ENCODE peak calls at places on chromosome 13, in ten cellular contexts. N, Q, W, G, V, A, T, C, M and I are unnamed samples.
A peak's percentile ranks its signal among the peaks of the same experiment; 100 is the strongest.

GRCh38 chr13:50133277-50133953 is 118.2 kb downstream of the KCNRG start:
- DNase-seq in N (no peak), A (no peak), Q (no peak), T (no peak), W (peak; percentile 69), M (no peak), C (no peak), G (no peak), V (peak; percentile 74), I (no peak)

GRCh38 chr13:28494861-28495585 is at the start of gene FLT1:
- DNase-seq in W (peak; percentile 93), V (peak; percentile 92), T (peak; percentile 51), A (no peak), G (peak; percentile 27), M (no peak), Q (peak; percentile 32), N (peak; percentile 27), C (peak; percentile 73), I (no peak)

GRCh38 chr13:52130641-52131040 is 1.8 kb upstream of the NEK5 start:
- DNase-seq in M (no peak), C (no peak), G (no peak), Q (no peak), A (no peak), W (no peak), N (no peak), V (no peak), T (no peak), I (no peak)

GRCh38 chr13:84230568-84230967 is 348.3 kb upstream of the SLITRK1 start:
- DNase-seq in W (peak; percentile 52), A (no peak), V (no peak), T (no peak), G (no peak), N (no peak), M (no peak), C (no peak), Q (no peak), I (no peak)

GRCh38 chr13:34011552-34012085 is 193.7 kb downstream of the RFC3 start:
- DNase-seq in T (no peak), W (no peak), Q (no peak), N (no peak), V (no peak), A (no peak), M (no peak), C (peak; percentile 55), G (no peak), I (no peak)

GRCh38 chr13:99308481-99309087 is 1.4 kb upstream of the GPR183 start:
- DNase-seq in T (no peak), W (no peak), Q (peak; percentile 80), C (no peak), G (no peak), V (no peak), A (no peak), M (no peak), N (no peak), I (no peak)

GRCh38 chr13:21079761-21080730 is 18.7 kb upstream of the LATS2 start:
- DNase-seq in M (peak; percentile 42), W (no peak), N (no peak), C (no peak), A (no peak), G (no peak), Q (peak; percentile 96), V (no peak), T (no peak), I (peak; percentile 50)

GRCh38 chr13:27988520-27988919 is at the start of gene URAD:
- DNase-seq in T (no peak), N (no peak), M (no peak), V (no peak), C (no peak), W (no peak), Q (no peak), G (no peak), A (no peak), I (no peak)

GRCh38 chr13:29369060-29369743 is 226.3 kb downstream of the SLC7A1 start:
- DNase-seq in T (no peak), W (peak; percentile 81), G (no peak), V (peak; percentile 69), M (no peak), N (peak; percentile 9), C (no peak), Q (peak; percentile 23), A (no peak), I (no peak)

GRCh38 chr13:29140277-29140676 is 320.1 kb downstream of the MTUS2 start:
- DNase-seq in W (no peak), A (no peak), V (no peak), G (no peak), N (no peak), C (no peak), Q (peak; percentile 0), T (no peak), M (no peak), I (no peak)

GRCh38 chr13:100491164-100491847 is 97.3 kb downstream of the GGACT start:
- DNase-seq in C (no peak), V (no peak), N (no peak), A (no peak), W (no peak), T (no peak), G (no peak), M (peak; percentile 55), Q (peak; percentile 77), I (no peak)

GRCh38 chr13:93466502-93467036 is 240.0 kb downstream of the GPC6 start:
- DNase-seq in M (no peak), G (no peak), W (no peak), T (no peak), N (no peak), A (no peak), V (no peak), Q (no peak), C (no peak), I (no peak)

GRCh38 chr13:113802090-113802531 is 43.1 kb downstream of the TMEM255B start:
- DNase-seq in A (peak; percentile 55), G (no peak), C (no peak), T (no peak), W (peak; percentile 84), V (peak; percentile 88), N (peak; percentile 46), M (peak; percentile 38), Q (peak; percentile 72), I (peak; percentile 39)

GRCh38 chr13:40221460-40222201 is 444.8 kb downstream of the FOXO1 start:
- DNase-seq in G (no peak), T (no peak), Q (peak; percentile 90), C (no peak), A (no peak), V (no peak), W (no peak), M (no peak), N (no peak), I (no peak)

GRCh38 chr13:20141238-20142018 is 19.4 kb downstream of the GJA3 start:
- DNase-seq in Q (no peak), G (no peak), A (no peak), M (no peak), N (no peak), W (no peak), C (no peak), T (no peak), V (peak; percentile 24), I (no peak)

GRCh38 chr13:94192576-94192975 is 286.9 kb downstream of the DCT start:
- DNase-seq in M (no peak), Q (no peak), T (no peak), G (no peak), N (peak; percentile 15), A (no peak), C (no peak), W (peak; percentile 63), V (peak; percentile 86), I (no peak)

GRCh38 chr13:112725346-112726017 is 35.6 kb downstream of the ATP11A start:
- DNase-seq in T (no peak), C (no peak), G (no peak), W (no peak), Q (peak; percentile 58), V (peak; percentile 56), A (no peak), M (peak; percentile 8), N (no peak), I (no peak)

GRCh38 chr13:45718063-45718462 is 15.9 kb downstream of the CBY2 start:
- DNase-seq in M (no peak), C (no peak), V (peak; percentile 59), T (peak; percentile 48), Q (peak; percentile 15), A (no peak), W (peak; percentile 85), N (no peak), G (no peak), I (no peak)

DNA sequence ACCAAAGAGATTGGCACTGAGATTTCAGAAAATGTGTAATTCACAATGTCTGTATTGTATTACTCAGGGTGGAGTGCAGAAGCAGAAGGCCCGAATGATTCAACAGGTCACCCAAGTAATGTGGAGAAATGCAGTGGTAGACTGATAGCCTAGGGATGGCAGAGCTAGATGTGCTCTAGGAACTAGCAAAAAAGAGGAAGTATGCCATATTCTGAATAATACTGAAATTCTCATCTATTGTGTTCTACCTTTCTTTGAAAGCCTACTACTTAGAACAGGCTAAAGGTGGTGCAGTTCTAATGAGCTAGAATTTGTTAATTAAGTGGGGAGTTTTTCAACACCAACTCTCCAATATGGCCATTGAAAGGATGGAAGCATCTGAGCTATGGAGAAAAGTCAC is 1449.8 kb upstream of the MIR17HG start:
- DNase-seq in Q (no peak), V (no peak), N (no peak), M (no peak), G (no peak), T (peak; percentile 14), C (no peak), A (no peak), W (no peak), I (no peak)
- TF ChIP-seq CTCF in Q (no peak), V (no peak), N (no peak), M (no peak), G (no peak), T (no peak), C (no peak), A (no peak), W (no peak), I (no peak)

GRCh38 chr13:42816538-42816937 is 35.2 kb downstream of the FAM216B start:
- DNase-seq in T (no peak), C (no peak), N (no peak), W (no peak), V (no peak), A (no peak), M (no peak), Q (no peak), G (no peak), I (no peak)
- TF ChIP-seq CTCF in T (no peak), C (no peak), N (peak; percentile 42), W (peak; percentile 43), V (peak; percentile 46), A (peak; percentile 3), M (no peak), Q (peak; percentile 19), G (peak; percentile 22), I (peak; percentile 6)

GRCh38 chr13:37811441-37811840 is 58.1 kb downstream of the TRPC4 start:
- DNase-seq in G (no peak), C (no peak), T (no peak), V (no peak), M (no peak), N (no peak), W (no peak), A (no peak), Q (peak; percentile 79), I (no peak)

GRCh38 chr13:37806666-37807065 is 62.9 kb downstream of the TRPC4 start:
- DNase-seq in A (no peak), C (no peak), N (no peak), Q (no peak), T (no peak), G (no peak), V (no peak), W (no peak), M (no peak), I (no peak)
- TF ChIP-seq CTCF in A (no peak), C (no peak), N (no peak), Q (no peak), T (no peak), G (no peak), V (peak; percentile 46), W (peak; percentile 17), M (no peak), I (no peak)

GRCh38 chr13:67048084-67048792 is 181.9 kb downstream of the PCDH9 start:
- DNase-seq in N (no peak), T (peak; percentile 1), C (no peak), A (no peak), V (no peak), Q (peak; percentile 95), G (no peak), M (no peak), W (no peak), I (no peak)
- TF ChIP-seq CTCF in N (peak; percentile 21), T (no peak), C (no peak), A (no peak), V (peak; percentile 50), Q (no peak), G (no peak), M (no peak), W (peak; percentile 10), I (no peak)